ENCODE peak calls at places on chromosomes 7 and 10, in four cellular contexts. One of them, this sample, is unnamed.

GRCh38 chr7:111014074-111014473 is 76.9 kb upstream of the LRRN3 start:
- DNase-seq in GM10248: no peak
- DNase-seq in GM13977: no peak
- DNase-seq in astrocyte: no peak
- DNase-seq in this sample: no peak

GRCh38 chr10:114499630-114500190 is 95.4 kb upstream of the AFAP1L2 start:
- DNase-seq in GM10248: peak
- DNase-seq in GM13977: no peak
- DNase-seq in astrocyte: no peak
- DNase-seq in this sample: no peak

GRCh38 chr10:100697070-100697469 is 48.3 kb upstream of the PAX2 start:
- DNase-seq in GM10248: no peak
- DNase-seq in GM13977: no peak
- DNase-seq in astrocyte: peak
- DNase-seq in this sample: no peak

GRCh38 chr7:18119985-18120384 is 92.3 kb upstream of the PRPS1L1 start:
- DNase-seq in GM10248: no peak
- DNase-seq in GM13977: no peak
- DNase-seq in astrocyte: no peak
- DNase-seq in this sample: no peak

GRCh38 chr7:80634505-80634904 is 3.9 kb upstream of the CD36 start:
- DNase-seq in GM10248: no peak
- DNase-seq in GM13977: no peak
- DNase-seq in astrocyte: peak
- DNase-seq in this sample: no peak

GRCh38 chr7:22920664-22921063 is 93.3 kb downstream of the HYCC1 start:
- DNase-seq in GM10248: no peak
- DNase-seq in GM13977: no peak
- DNase-seq in astrocyte: no peak
- DNase-seq in this sample: no peak

GRCh38 chr10:118557946-118558345 is 37.5 kb downstream of the PRLHR start:
- DNase-seq in GM10248: no peak
- DNase-seq in GM13977: no peak
- DNase-seq in astrocyte: no peak
- DNase-seq in this sample: no peak

GRCh38 chr7:128888756-128889095 is 21.8 kb downstream of the KCP start:
- DNase-seq in GM10248: no peak
- DNase-seq in GM13977: no peak
- DNase-seq in astrocyte: no peak
- DNase-seq in this sample: no peak

GRCh38 chr7:159136846-159137245 is 7.8 kb downstream of the VIPR2 start:
- DNase-seq in GM10248: no peak
- DNase-seq in GM13977: no peak
- DNase-seq in astrocyte: no peak
- DNase-seq in this sample: no peak

GRCh38 chr10:30058570-30059132 is 735 bp downstream of the JCAD start:
- DNase-seq in GM10248: no peak
- DNase-seq in GM13977: no peak
- DNase-seq in astrocyte: no peak
- DNase-seq in this sample: peak

This sample was measured in aorta.